ENCODE peak calls at places on chromosome 7, in nine cellular contexts. B is psoas muscle, Y is nephron progenitor cell, F is GM10248, J is heart left ventricle, E is astrocyte of the spinal cord, H is osteocyte, L is dorsolateral prefrontal cortex, N is heart right ventricle. M is an unnamed sample.
A peak's percentile ranks its signal among the peaks of the same experiment; 100 is the strongest.

GRCh38 chr7:80346704-80347103 is 165.2 kb downstream of the GNAT3 start:
- DNase-seq in J (no peak), N (no peak), F (no peak), Y (no peak), L (no peak), H (no peak), B (no peak), E (peak; percentile 74), M (no peak)

GRCh38 chr7:42093361-42093905 is 143.6 kb downstream of the GLI3 start:
- DNase-seq in J (no peak), N (no peak), L (no peak), H (no peak), E (no peak), Y (no peak), B (no peak), F (no peak), M (no peak)

GRCh38 chr7:131107343-131108211 is 220.1 kb upstream of the MKLN1 start:
- DNase-seq in F (peak; percentile 89), J (peak; percentile 79), H (peak; percentile 86), E (peak; percentile 76), N (peak; percentile 60), L (peak; percentile 88), B (peak; percentile 85), Y (peak; percentile 50), M (peak; percentile 69)

GRCh38 chr7:44158873-44159631 is 17.9 kb upstream of the MYL7 start:
- DNase-seq in F (no peak), H (no peak), Y (no peak), L (no peak), J (no peak), E (no peak), B (no peak), N (no peak), M (no peak)

GRCh38 chr7:6623589-6624245 is 8.3 kb downstream of the ZNF853 start:
- DNase-seq in H (no peak), L (no peak), Y (no peak), N (no peak), J (no peak), F (peak; percentile 53), E (no peak), B (no peak), M (no peak)

GRCh38 chr7:109246330-109247077 is 676.8 kb downstream of the DNAJB9 start:
- DNase-seq in L (no peak), E (no peak), N (no peak), J (no peak), F (no peak), Y (no peak), B (no peak), H (no peak), M (no peak)

GRCh38 chr7:122291189-122291588 is 13.4 kb downstream of the FEZF1 start:
- DNase-seq in Y (no peak), N (no peak), H (no peak), B (no peak), J (no peak), L (no peak), E (no peak), F (no peak), M (no peak)

GRCh38 chr7:39356531-39356930 is 209.7 kb upstream of the YAE1 start:
- DNase-seq in H (no peak), N (no peak), F (no peak), Y (no peak), J (no peak), L (no peak), B (no peak), E (no peak), M (no peak)

GRCh38 chr7:69749358-69749757 is 151.1 kb downstream of the AUTS2 start:
- DNase-seq in L (no peak), N (no peak), Y (no peak), E (no peak), H (no peak), F (no peak), B (no peak), J (no peak), M (no peak)

GRCh38 chr7:24972991-24973390 is 7.0 kb downstream of the OSBPL3 start:
- DNase-seq in N (no peak), H (no peak), B (no peak), E (peak; percentile 69), Y (no peak), J (no peak), F (no peak), L (no peak), M (no peak)

GRCh38 chr7:41156268-41156667 is 546.6 kb downstream of the INHBA start:
- DNase-seq in B (no peak), N (no peak), F (no peak), L (no peak), H (no peak), Y (no peak), E (no peak), J (no peak), M (no peak)

GRCh38 chr7:47403341-47403866 is 178.5 kb downstream of the TNS3 start:
- DNase-seq in L (peak; percentile 9), Y (no peak), E (peak; percentile 54), J (no peak), B (no peak), H (no peak), N (no peak), F (no peak), M (no peak)

GRCh38 chr7:143288836-143289235 is 685 bp downstream of the CASP2 start:
- DNase-seq in B (no peak), H (no peak), Y (no peak), F (no peak), E (no peak), L (no peak), J (no peak), N (no peak), M (no peak)

GRCh38 chr7:79820387-79820786 is 314.2 kb upstream of the GNAI1 start:
- DNase-seq in B (peak; percentile 63), N (peak; percentile 65), L (peak; percentile 45), J (peak; percentile 79), Y (peak; percentile 20), H (no peak), F (no peak), E (peak; percentile 80), M (no peak)

GRCh38 chr7:89661876-89662275 is 492.4 kb upstream of the STEAP1 start:
- DNase-seq in E (no peak), N (no peak), B (no peak), H (no peak), F (no peak), Y (no peak), J (no peak), L (no peak), M (no peak)

DNA sequence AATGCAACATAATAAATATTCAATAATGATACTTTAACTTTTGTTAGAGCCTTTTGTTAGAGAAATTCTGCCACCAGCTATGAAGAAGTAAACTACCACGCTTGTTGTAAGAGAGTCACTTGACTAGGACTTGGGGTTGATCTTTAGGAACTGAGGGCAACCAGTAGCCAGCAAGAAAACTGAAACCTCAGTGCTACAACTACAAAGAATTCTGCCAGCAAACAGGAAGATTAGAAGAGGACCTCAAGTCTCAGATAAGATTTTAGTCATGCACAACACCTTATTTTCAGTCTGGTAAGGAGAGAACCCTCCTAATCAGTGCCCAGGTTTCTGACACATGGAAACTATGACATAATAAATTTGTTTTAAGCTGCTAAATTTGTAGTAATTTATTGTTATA is 498.3 kb upstream of the STEAP1 start:
- DNase-seq in L (no peak), F (no peak), B (no peak), J (no peak), H (no peak), E (no peak), N (no peak), Y (no peak), M (no peak)
- TF ChIP-seq CTCF in L (no peak), F (no peak), B (no peak), J (no peak), H (no peak), E (no peak), N (no peak), Y (no peak), M (no peak)

GRCh38 chr7:93923291-93923690 is 1.8 kb downstream of the GNG11 start:
- DNase-seq in F (no peak), E (peak; percentile 29), J (no peak), L (no peak), H (no peak), B (no peak), N (no peak), Y (no peak), M (no peak)

GRCh38 chr7:93921190-93921585 is 347 bp upstream of the GNG11 start:
- DNase-seq in H (no peak), F (no peak), B (no peak), Y (no peak), N (no peak), E (no peak), L (no peak), J (no peak), M (no peak)

GRCh38 chr7:93920496-93921189 is 892 bp upstream of the GNG11 start:
- DNase-seq in Y (no peak), J (no peak), N (no peak), E (peak; percentile 33), L (no peak), F (no peak), H (no peak), B (no peak), M (no peak)

GRCh38 chr7:93923946-93924345 is 2.4 kb downstream of the GNG11 start:
- DNase-seq in B (no peak), Y (no peak), N (no peak), H (no peak), L (no peak), E (no peak), J (no peak), F (no peak), M (no peak)

GRCh38 chr7:93921607-93922446 is at the start of gene GNG11:
- DNase-seq in N (peak; percentile 90), H (peak; percentile 91), F (peak; percentile 54), L (peak; percentile 59), Y (peak; percentile 76), J (peak; percentile 93), E (peak; percentile 85), B (peak; percentile 90), M (peak; percentile 42)
- TF ChIP-seq CTCF in N (peak; percentile 27), H (no peak), F (no peak), L (no peak), Y (no peak), J (no peak), E (no peak), B (no peak), M (no peak)

GRCh38 chr7:26168458-26169023 is 16.5 kb downstream of the NFE2L3 start:
- DNase-seq in B (no peak), N (no peak), F (no peak), J (no peak), Y (no peak), L (no peak), E (no peak), H (no peak), M (no peak)
- TF ChIP-seq CTCF in B (no peak), N (no peak), F (no peak), J (no peak), Y (no peak), L (no peak), E (no peak), H (no peak), M (no peak)

DNA sequence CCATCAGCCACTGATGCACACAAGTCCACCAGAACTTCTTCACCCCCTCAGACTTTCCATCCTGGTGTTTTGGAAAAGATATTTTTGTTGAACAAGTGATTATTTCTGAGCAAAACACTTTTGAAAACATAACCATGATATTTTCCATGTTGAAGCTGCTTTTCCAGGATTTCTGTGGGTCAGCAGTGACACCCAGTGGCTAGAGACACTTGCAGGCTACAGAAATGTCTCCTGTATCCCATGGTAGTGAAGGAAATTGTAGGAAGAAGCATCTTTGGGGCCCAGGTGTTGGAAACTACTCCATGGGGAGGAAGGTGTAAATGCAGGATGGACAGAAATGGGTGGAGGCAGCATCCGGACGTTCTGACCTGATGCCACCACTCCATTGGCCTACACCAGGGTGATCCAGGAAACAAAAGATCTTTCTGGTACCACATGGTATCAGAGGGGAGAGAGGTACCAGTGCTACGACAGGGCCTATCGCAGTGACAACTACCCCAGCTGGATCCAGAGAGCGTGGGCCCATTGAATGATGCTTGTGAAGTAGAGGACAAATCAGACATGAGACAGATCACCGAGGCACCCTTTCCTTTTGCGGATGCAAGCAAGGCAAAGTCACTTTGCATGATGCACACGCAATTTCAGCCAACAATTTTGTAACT is 111.7 kb upstream of the COBL start:
- DNase-seq in J (no peak), B (no peak), N (no peak), H (no peak), L (no peak), F (no peak), Y (no peak), E (no peak), M (no peak)
- TF ChIP-seq CTCF in J (no peak), B (no peak), N (no peak), H (no peak), L (no peak), F (no peak), Y (peak; percentile 30), E (peak; percentile 18), M (no peak)

M was measured in activated B cell treated with CpG ODN at 0.5 μM for 24 hours.